ENCODE peak calls at places on chromosome 13, in ten cellular contexts. H is CD8-positive, alpha-beta T cell; K is tibial nerve; E is AG09319; A is MCF 10A; P is GM23338; W is brain microvascular endothelial cell; I is fibroblast of mammary gland; Z is lower leg skin; L is hypothalamus. X is an unnamed sample.

GRCh38 chr13:97367427-97367826 is 66.5 kb upstream of the RAP2A start:
- DNase-seq in H (no peak), K (no peak), E (peak), A (peak), P (peak), W (peak), I (peak), Z (no peak), L (no peak), X (no peak)

GRCh38 chr13:114023716-114024602 is 50.1 kb upstream of the C13orf46 start:
- DNase-seq in H (no peak), K (no peak), E (no peak), A (no peak), P (no peak), W (no peak), I (no peak), Z (no peak), L (no peak), X (no peak)

GRCh38 chr13:59354665-59355064 is 809.1 kb downstream of the DIAPH3 start:
- DNase-seq in H (no peak), K (no peak), E (no peak), A (no peak), P (no peak), W (no peak), I (no peak), Z (no peak), L (no peak), X (no peak)

GRCh38 chr13:73967397-73968165 is 166.6 kb downstream of the KLF12 start:
- DNase-seq in H (no peak), K (no peak), E (no peak), A (no peak), P (no peak), W (no peak), I (no peak), Z (no peak), L (no peak), X (peak)

GRCh38 chr13:114099918-114100445 is 32.4 kb downstream of the RASA3 start:
- DNase-seq in H (no peak), K (no peak), E (no peak), A (no peak), P (peak), W (no peak), I (peak), Z (peak), L (no peak), X (no peak)

GRCh38 chr13:73740681-73741080 is 393.5 kb downstream of the KLF12 start:
- DNase-seq in H (no peak), K (no peak), E (no peak), A (no peak), P (no peak), W (peak), I (peak), Z (no peak), L (no peak), X (no peak)

GRCh38 chr13:112583592-112584277 is 4.2 kb downstream of the TUBGCP3 start:
- DNase-seq in H (no peak), K (peak), E (no peak), A (no peak), P (no peak), W (no peak), I (no peak), Z (no peak), L (peak), X (peak)

GRCh38 chr13:89361909-89362308 is 1690.7 kb downstream of the SLITRK5 start:
- DNase-seq in H (no peak), K (no peak), E (no peak), A (peak), P (no peak), W (no peak), I (peak), Z (no peak), L (no peak), X (no peak)

GRCh38 chr13:24212674-24213073 is 52.2 kb downstream of the SPATA13 start:
- DNase-seq in H (no peak), K (no peak), E (no peak), A (no peak), P (peak), W (no peak), I (no peak), Z (no peak), L (no peak), X (no peak)

GRCh38 chr13:20389696-20390525 is 135.7 kb downstream of the CRYL1 start:
- DNase-seq in H (no peak), K (no peak), E (no peak), A (no peak), P (no peak), W (no peak), I (no peak), Z (no peak), L (no peak), X (no peak)

GRCh38 chr13:20475927-20476691 is 49.5 kb downstream of the CRYL1 start:
- DNase-seq in H (peak), K (no peak), E (no peak), A (no peak), P (peak), W (no peak), I (no peak), Z (no peak), L (no peak), X (peak)

GRCh38 chr13:48478401-48478800 is 54.5 kb downstream of the RCBTB2 start:
- DNase-seq in H (no peak), K (no peak), E (no peak), A (no peak), P (no peak), W (no peak), I (peak), Z (no peak), L (no peak), X (no peak)

GRCh38 chr13:35478384-35479222 is 2.1 kb upstream of the MAB21L1 start:
- DNase-seq in H (no peak), K (no peak), E (no peak), A (no peak), P (peak), W (no peak), I (no peak), Z (no peak), L (no peak), X (no peak)

GRCh38 chr13:76523740-76524382 is 362.3 kb downstream of the KCTD12 start:
- DNase-seq in H (no peak), K (no peak), E (no peak), A (no peak), P (no peak), W (no peak), I (no peak), Z (no peak), L (no peak), X (no peak)

GRCh38 chr13:50162001-50162400 is 146.8 kb downstream of the KCNRG start:
- DNase-seq in H (no peak), K (no peak), E (no peak), A (no peak), P (no peak), W (no peak), I (peak), Z (no peak), L (no peak), X (no peak)

GRCh38 chr13:27242642-27243185 is 8.6 kb upstream of the RPL21 start:
- DNase-seq in H (no peak), K (no peak), E (no peak), A (no peak), P (no peak), W (no peak), I (no peak), Z (no peak), L (no peak), X (no peak)

GRCh38 chr13:38866649-38867048 is 124.0 kb downstream of the STOML3 start:
- DNase-seq in H (no peak), K (no peak), E (no peak), A (peak), P (no peak), W (no peak), I (peak), Z (no peak), L (no peak), X (no peak)

GRCh38 chr13:43787518-43787891 is 733 bp upstream of the ENOX1 start:
- DNase-seq in H (no peak), K (no peak), E (no peak), A (no peak), P (peak), W (no peak), I (no peak), Z (no peak), L (no peak), X (peak)

GRCh38 chr13:59519776-59520175 is 644.0 kb downstream of the DIAPH3 start:
- DNase-seq in H (no peak), K (no peak), E (no peak), A (no peak), P (no peak), W (peak), I (peak), Z (no peak), L (no peak), X (no peak)

GRCh38 chr13:38566526-38566925 is 120.4 kb upstream of the FREM2 start:
- DNase-seq in H (no peak), K (no peak), E (no peak), A (no peak), P (no peak), W (no peak), I (no peak), Z (no peak), L (no peak), X (no peak)

GRCh38 chr13:41811588-41812021 is 149.3 kb downstream of the VWA8 start:
- DNase-seq in H (peak), K (no peak), E (no peak), A (no peak), P (no peak), W (no peak), I (no peak), Z (no peak), L (no peak), X (no peak)

GRCh38 chr13:73248154-73248553 is 189.3 kb downstream of the KLF5 start:
- DNase-seq in H (no peak), K (no peak), E (no peak), A (no peak), P (no peak), W (no peak), I (no peak), Z (no peak), L (no peak), X (no peak)

GRCh38 chr13:89923052-89923451 is 1424.4 kb upstream of the MIR17HG start:
- DNase-seq in H (no peak), K (no peak), E (no peak), A (no peak), P (peak), W (no peak), I (no peak), Z (no peak), L (no peak), X (no peak)

GRCh38 chr13:39961036-39961435 is 305.6 kb downstream of the COG6 start:
- DNase-seq in H (no peak), K (no peak), E (no peak), A (no peak), P (no peak), W (peak), I (no peak), Z (no peak), L (no peak), X (no peak)

GRCh38 chr13:21176982-21177284 is 475 bp downstream of the MRPL57 start:
- DNase-seq in H (no peak), K (no peak), E (no peak), A (no peak), P (no peak), W (no peak), I (no peak), Z (no peak), L (peak), X (no peak)

GRCh38 chr13:114100446-114101320 is 31.7 kb downstream of the RASA3 start:
- DNase-seq in H (no peak), K (no peak), E (no peak), A (no peak), P (no peak), W (no peak), I (no peak), Z (peak), L (no peak), X (peak)

GRCh38 chr13:39461685-39462266 is 141.2 kb downstream of the LHFPL6 start:
- DNase-seq in H (no peak), K (no peak), E (no peak), A (no peak), P (no peak), W (no peak), I (no peak), Z (no peak), L (no peak), X (no peak)

GRCh38 chr13:44792096-44792495 is 197.2 kb downstream of the NUFIP1 start:
- DNase-seq in H (no peak), K (no peak), E (no peak), A (no peak), P (no peak), W (no peak), I (no peak), Z (no peak), L (no peak), X (no peak)

GRCh38 chr13:74070065-74070464 is 64.1 kb downstream of the KLF12 start:
- DNase-seq in H (peak), K (no peak), E (no peak), A (no peak), P (no peak), W (no peak), I (no peak), Z (no peak), L (no peak), X (no peak)

GRCh38 chr13:111027481-111028439 is 87.3 kb upstream of the ARHGEF7 start:
- DNase-seq in H (no peak), K (no peak), E (no peak), A (no peak), P (no peak), W (no peak), I (peak), Z (no peak), L (no peak), X (no peak)

GRCh38 chr13:66809496-66809895 is 420.6 kb downstream of the PCDH9 start:
- DNase-seq in H (no peak), K (no peak), E (no peak), A (no peak), P (no peak), W (no peak), I (no peak), Z (no peak), L (no peak), X (no peak)

GRCh38 chr13:55219538-55219937 is 1921.2 kb upstream of the PRR20A start:
- DNase-seq in H (no peak), K (no peak), E (no peak), A (no peak), P (peak), W (no peak), I (no peak), Z (no peak), L (no peak), X (no peak)

GRCh38 chr13:41130356-41130755 is 2.2 kb downstream of the KBTBD6 start:
- DNase-seq in H (no peak), K (no peak), E (no peak), A (no peak), P (no peak), W (no peak), I (peak), Z (no peak), L (no peak), X (no peak)

GRCh38 chr13:36382030-36382429 is 35.8 kb upstream of the SPART start:
- DNase-seq in H (no peak), K (no peak), E (no peak), A (peak), P (no peak), W (no peak), I (no peak), Z (no peak), L (no peak), X (no peak)

GRCh38 chr13:75263741-75264407 is 218.1 kb downstream of the TBC1D4 start:
- DNase-seq in H (no peak), K (no peak), E (peak), A (no peak), P (no peak), W (no peak), I (peak), Z (no peak), L (no peak), X (no peak)

X was measured in B cell.